ENCODE peak calls at places on chromosomes 13 and 19, in five cellular contexts. E is psoas muscle, V is right cardiac atrium, O is cardiac muscle cell, R is pancreas. J is an unnamed sample. For H3K4me1, the result is how much of the 10 kb centered on the place peaks cover.

GRCh38 chr19:42081584-42082258 is 5.8 kb downstream of the ZNF574 start:
- DNase-seq in E (no peak), V (no peak), O (peak), R (no peak), J (peak)

GRCh38 chr13:67023088-67023893 is 206.8 kb downstream of the PCDH9 start:
- DNase-seq in E (no peak), V (no peak), O (peak), R (no peak), J (no peak)

GRCh38 chr19:38149597-38149996 is 74.4 kb downstream of the DPF1 start:
- DNase-seq in E (no peak), V (no peak), O (peak), R (no peak), J (no peak)

GRCh38 chr13:29532136-29532535 is 63.4 kb downstream of the SLC7A1 start:
- DNase-seq in E (no peak), V (no peak), O (no peak), R (no peak), J (no peak)

GRCh38 chr13:34578471-34578870 is 363.6 kb upstream of the NBEA start:
- DNase-seq in E (no peak), V (no peak), O (peak), R (no peak), J (no peak)

GRCh38 chr13:46295531-46296464 is 84.1 kb downstream of the LRRC63 start:
- DNase-seq in E (peak), V (no peak), O (peak), R (no peak), J (no peak)

GRCh38 chr13:114142640-114143490 is 10.4 kb upstream of the RASA3 start:
- DNase-seq in E (no peak), V (no peak), O (no peak), R (peak), J (no peak)

GRCh38 chr19:32407004-32407992 is 1.7 kb downstream of the DPY19L3 start:
- DNase-seq in E (peak), V (peak), O (peak), R (peak), J (no peak)

GRCh38 chr19:16075430-16076153 is 703 bp upstream of the TPM4 start:
- DNase-seq in E (no peak), V (no peak), O (peak), R (no peak), J (no peak)

GRCh38 chr19:16074488-16075365 is 1.6 kb upstream of the TPM4 start:
- DNase-seq in E (no peak), V (no peak), O (no peak), R (no peak), J (no peak)

GRCh38 chr19:16071072-16071691 is 5.1 kb upstream of the TPM4 start:
- DNase-seq in E (no peak), V (no peak), O (no peak), R (no peak), J (no peak)

GRCh38 chr19:16073988-16074387 is 2.3 kb upstream of the TPM4 start:
- DNase-seq in E (no peak), V (no peak), O (no peak), R (no peak), J (no peak)

GRCh38 chr19:16073481-16073880 is 2.8 kb upstream of the TPM4 start:
- DNase-seq in E (no peak), V (no peak), O (no peak), R (no peak), J (no peak)
- H3K27ac ChIP-seq in E (no peak), V (no peak), O (no peak), R (no peak), J (no peak)

GRCh38 chr19:12778905-12779161 is 3.5 kb upstream of the HOOK2 start:
- DNase-seq in E (no peak), V (no peak), O (no peak), R (no peak), J (no peak)
- H3K4me3 ChIP-seq in E (peak), V (peak), O (no peak), R (no peak), J (peak)

DNA sequence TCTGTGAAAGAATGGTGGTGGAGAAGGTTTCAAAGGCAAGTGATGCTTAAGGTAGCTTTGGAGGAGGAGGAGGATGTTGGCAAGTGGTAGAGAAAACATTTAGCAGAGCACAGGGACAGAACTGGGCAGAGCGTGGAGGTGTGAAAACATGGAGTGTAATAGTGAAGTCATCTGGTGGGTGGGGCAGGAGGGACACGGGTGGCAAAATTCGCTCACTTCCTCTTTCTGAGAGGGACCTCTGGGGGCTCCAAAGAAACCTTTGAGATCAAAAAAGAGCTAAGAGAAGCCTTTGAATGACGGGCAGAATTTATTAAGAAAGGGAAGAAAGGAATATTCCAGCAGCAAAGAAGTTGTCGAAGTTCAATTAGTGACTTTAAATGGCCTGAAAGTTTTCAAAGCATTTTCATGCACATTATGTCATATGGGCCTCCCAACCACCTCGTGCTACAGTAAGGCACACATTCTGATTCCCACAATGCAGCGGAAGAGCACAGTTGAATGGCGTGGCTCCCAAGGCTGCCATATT is 82.8 kb downstream of the STARD13 start:
- DNase-seq in E (no peak), V (no peak), O (no peak), R (no peak), J (no peak)
- H3K4me1 ChIP-seq in E (under half), V (under half), O (under half), R (under half), J (under half)

GRCh38 chr19:571127-571974 is 1.0 kb upstream of the BSG start:
- DNase-seq in E (peak), V (no peak), O (peak), R (no peak), J (no peak)
- H3K27ac ChIP-seq in E (peak), V (peak), O (peak), R (peak), J (peak)

J was measured in Panc1.